ENCODE peak calls at places on chromosomes 4 and X, in eight cellular contexts. P is brain microvascular endothelial cell, J is glutamatergic neuron, Y is retinal pigment epithelial cell, N is foreskin fibroblast, E is cardiac fibroblast, W is astrocyte, O is uterus. F is an unnamed sample.

GRCh38 chr4:54475546-54475945 is 182.2 kb upstream of the KIT start:
- DNase-seq in P (no peak), J (no peak), Y (no peak), N (no peak), E (no peak), W (no peak), O (no peak), F (no peak)

GRCh38 chr4:6770581-6771228 is 11.8 kb upstream of the KIAA0232 start:
- DNase-seq in P (no peak), J (no peak), Y (no peak), N (no peak), E (no peak), W (no peak), O (no peak), F (no peak)

GRCh38 chr4:128303986-128304385 is 16.4 kb upstream of the PGRMC2 start:
- DNase-seq in P (no peak), J (no peak), Y (no peak), N (no peak), E (no peak), W (no peak), O (no peak), F (no peak)

GRCh38 chr4:124868495-124868894 is 156.0 kb upstream of the ANKRD50 start:
- DNase-seq in P (no peak), J (no peak), Y (no peak), N (no peak), E (peak; percentile 67), W (no peak), O (no peak), F (no peak)

GRCh38 chr4:158999166-158999682 is 103.7 kb upstream of the RAPGEF2 start:
- DNase-seq in P (no peak), J (no peak), Y (no peak), N (no peak), E (no peak), W (no peak), O (no peak), F (no peak)

GRCh38 chrX:121958886-121959285 is 911.5 kb downstream of the GLUD2 start:
- DNase-seq in P (peak; percentile 19), J (no peak), Y (no peak), N (peak; percentile 67), E (peak; percentile 50), W (peak; percentile 27), O (no peak), F (no peak)

GRCh38 chrX:150575415-150575814 is 7.0 kb downstream of the MTM1 start:
- DNase-seq in P (no peak), J (no peak), Y (peak; percentile 50), N (peak; percentile 18), E (peak; percentile 59), W (peak; percentile 26), O (no peak), F (no peak)

GRCh38 chrX:45445745-45446412 is 245.2 kb upstream of the DIPK2B start:
- DNase-seq in P (peak; percentile 45), J (no peak), Y (peak; percentile 54), N (peak; percentile 67), E (peak; percentile 82), W (peak; percentile 87), O (no peak), F (no peak)

GRCh38 chr4:173777421-173777820 is 247.4 kb upstream of the HAND2 start:
- DNase-seq in P (no peak), J (no peak), Y (no peak), N (no peak), E (no peak), W (no peak), O (no peak), F (no peak)

GRCh38 chr4:6942238-6942800 is 32.7 kb downstream of the TBC1D14 start:
- DNase-seq in P (peak; percentile 88), J (no peak), Y (peak; percentile 78), N (peak; percentile 89), E (peak; percentile 96), W (peak; percentile 93), O (peak; percentile 37), F (no peak)

GRCh38 chr4:124037236-124037635 is 640.6 kb downstream of the SPRY1 start:
- DNase-seq in P (no peak), J (no peak), Y (no peak), N (no peak), E (no peak), W (no peak), O (no peak), F (no peak)

GRCh38 chr4:188012546-188012945 is 17.0 kb downstream of the ZFP42 start:
- DNase-seq in P (no peak), J (no peak), Y (no peak), N (no peak), E (no peak), W (no peak), O (no peak), F (no peak)

GRCh38 chr4:76696109-76696508 is 201.8 kb downstream of the SOWAHB start:
- DNase-seq in P (no peak), J (no peak), Y (no peak), N (peak; percentile 74), E (no peak), W (peak; percentile 62), O (no peak), F (no peak)

GRCh38 chrX:96004386-96004785 is 680.3 kb upstream of the DIAPH2 start:
- DNase-seq in P (peak; percentile 14), J (no peak), Y (peak; percentile 13), N (peak; percentile 0), E (peak; percentile 87), W (peak; percentile 44), O (no peak), F (no peak)

GRCh38 chrX:150161092-150161672 is 201.9 kb upstream of the MAMLD1 start:
- DNase-seq in P (no peak), J (no peak), Y (no peak), N (no peak), E (peak; percentile 9), W (no peak), O (no peak), F (no peak)

GRCh38 chr4:111945014-111945413 is 200.2 kb upstream of the FAM241A start:
- DNase-seq in P (no peak), J (no peak), Y (no peak), N (no peak), E (peak; percentile 15), W (no peak), O (no peak), F (no peak)

GRCh38 chrX:105323951-105324350 is 103.5 kb upstream of the TEX13A start:
- DNase-seq in P (peak; percentile 34), J (no peak), Y (peak; percentile 3), N (peak; percentile 23), E (peak; percentile 53), W (peak; percentile 46), O (no peak), F (no peak)

GRCh38 chr4:183876268-183876934 is 28.7 kb upstream of the STOX2 start:
- DNase-seq in P (peak; percentile 70), J (no peak), Y (peak; percentile 99), N (no peak), E (peak; percentile 58), W (peak; percentile 88), O (peak; percentile 86), F (peak; percentile 69)

GRCh38 chrX:48958635-48959094 is 1.3 kb upstream of the OTUD5 start:
- DNase-seq in P (peak; percentile 65), J (peak; percentile 18), Y (peak; percentile 41), N (peak; percentile 55), E (peak; percentile 75), W (peak; percentile 42), O (peak; percentile 58), F (no peak)

GRCh38 chr4:103012594-103012993 is 6.9 kb downstream of the SLC9B1 start:
- DNase-seq in P (no peak), J (no peak), Y (no peak), N (no peak), E (peak; percentile 15), W (peak; percentile 9), O (no peak), F (no peak)

GRCh38 chrX:104270212-104270611 is 15.5 kb upstream of the ESX1 start:
- DNase-seq in P (no peak), J (no peak), Y (no peak), N (no peak), E (no peak), W (no peak), O (no peak), F (no peak)

GRCh38 chr4:76597423-76597979 is 162.5 kb downstream of the SHROOM3 start:
- DNase-seq in P (no peak), J (no peak), Y (no peak), N (no peak), E (no peak), W (no peak), O (no peak), F (no peak)

GRCh38 chrX:24732705-24733104 is 39.0 kb downstream of the POLA1 start:
- DNase-seq in P (no peak), J (no peak), Y (no peak), N (no peak), E (no peak), W (no peak), O (no peak), F (no peak)

GRCh38 chrX:30308263-30309138 is 689 bp downstream of the NR0B1 start:
- DNase-seq in P (no peak), J (peak; percentile 37), Y (no peak), N (no peak), E (no peak), W (no peak), O (no peak), F (no peak)

GRCh38 chr4:26076000-26076587 is 162.1 kb downstream of the SMIM20 start:
- DNase-seq in P (no peak), J (no peak), Y (no peak), N (peak; percentile 82), E (peak; percentile 84), W (peak; percentile 33), O (no peak), F (no peak)

GRCh38 chrX:119605739-119606507 is at the start of gene NKRF:
- DNase-seq in P (peak; percentile 87), J (peak; percentile 88), Y (peak; percentile 51), N (no peak), E (peak; percentile 94), W (peak; percentile 73), O (peak; percentile 93), F (peak; percentile 85)
- TF ChIP-seq CTCF in P (no peak), J (no peak), Y (no peak), N (no peak), E (no peak), W (no peak), O (no peak), F (no peak)

GRCh38 chrX:118679290-118679689 is 48.1 kb upstream of the IL13RA1 start:
- DNase-seq in P (no peak), J (no peak), Y (no peak), N (no peak), E (no peak), W (no peak), O (no peak), F (no peak)
- TF ChIP-seq CTCF in P (peak; percentile 23), J (no peak), Y (no peak), N (no peak), E (no peak), W (no peak), O (no peak), F (no peak)

GRCh38 chr4:152063301-152064235 is 302.8 kb upstream of the GATB start:
- DNase-seq in P (no peak), J (peak; percentile 33), Y (no peak), N (no peak), E (no peak), W (peak; percentile 8), O (no peak), F (no peak)
- TF ChIP-seq CTCF in P (no peak), J (no peak), Y (no peak), N (peak; percentile 26), E (no peak), W (no peak), O (no peak), F (no peak)

DNA sequence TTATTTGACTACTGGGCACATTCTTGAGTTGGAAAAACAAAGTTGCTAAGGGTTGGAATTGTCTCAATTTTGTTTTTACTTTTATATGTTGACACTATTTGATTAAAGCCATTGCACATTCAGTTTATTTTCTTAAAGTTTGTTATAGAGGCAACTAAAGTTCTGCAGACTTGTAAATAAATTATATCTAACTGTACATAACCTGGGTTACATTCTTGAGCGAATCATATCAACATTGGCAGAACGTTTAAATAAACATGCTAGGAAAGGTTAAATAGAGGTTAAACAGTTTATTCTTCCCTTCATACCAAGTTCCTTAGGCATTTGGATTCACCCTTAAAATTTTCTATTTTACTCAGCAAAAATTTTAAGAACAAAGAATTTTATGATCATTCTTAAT is 74.5 kb downstream of the UCHL1 start:
- DNase-seq in P (no peak), J (no peak), Y (no peak), N (no peak), E (no peak), W (no peak), O (no peak), F (no peak)
- TF ChIP-seq CTCF in P (no peak), J (no peak), Y (no peak), N (no peak), E (no peak), W (no peak), O (no peak), F (no peak)

F was measured in mesothelial cell of epicardium.